ENCODE peak calls at places on chromosomes 4 and X, in five cellular contexts. One of them, this sample, is unnamed.

GRCh38 chr4:3329887-3330286 is 37.1 kb downstream of the RGS12 start:
- DNase-seq in HCT116: no peak
- DNase-seq in ecto neural progenitor cell: no peak
- DNase-seq in psoas muscle: no peak
- DNase-seq in effector memory CD4-positive, alpha-beta T cell: no peak
- DNase-seq in this sample: no peak

GRCh38 chr4:52665592-52665991 is 6.5 kb upstream of the USP46 start:
- DNase-seq in HCT116: peak
- DNase-seq in ecto neural progenitor cell: no peak
- DNase-seq in psoas muscle: no peak
- DNase-seq in effector memory CD4-positive, alpha-beta T cell: no peak
- DNase-seq in this sample: no peak

GRCh38 chr4:48944252-48944651 is 37.7 kb upstream of the OCIAD2 start:
- DNase-seq in HCT116: peak
- DNase-seq in ecto neural progenitor cell: no peak
- DNase-seq in psoas muscle: no peak
- DNase-seq in effector memory CD4-positive, alpha-beta T cell: no peak
- DNase-seq in this sample: peak

GRCh38 chr4:129111919-129112318 is 16.0 kb downstream of the C4orf33 start:
- DNase-seq in HCT116: no peak
- DNase-seq in ecto neural progenitor cell: no peak
- DNase-seq in psoas muscle: no peak
- DNase-seq in effector memory CD4-positive, alpha-beta T cell: no peak
- DNase-seq in this sample: no peak

GRCh38 chr4:7428261-7429068 is 6.3 kb downstream of the PSAPL1 start:
- DNase-seq in HCT116: no peak
- DNase-seq in ecto neural progenitor cell: no peak
- DNase-seq in psoas muscle: no peak
- DNase-seq in effector memory CD4-positive, alpha-beta T cell: no peak
- DNase-seq in this sample: no peak

GRCh38 chr4:22385615-22386014 is 130.3 kb downstream of the ADGRA3 start:
- DNase-seq in HCT116: peak
- DNase-seq in ecto neural progenitor cell: no peak
- DNase-seq in psoas muscle: no peak
- DNase-seq in effector memory CD4-positive, alpha-beta T cell: no peak
- DNase-seq in this sample: peak

GRCh38 chrX:20455001-20455400 is 188.3 kb upstream of the RPS6KA3 start:
- DNase-seq in HCT116: no peak
- DNase-seq in ecto neural progenitor cell: no peak
- DNase-seq in psoas muscle: no peak
- DNase-seq in effector memory CD4-positive, alpha-beta T cell: no peak
- DNase-seq in this sample: no peak

GRCh38 chrX:106144755-106145639 is 23.1 kb upstream of the PWWP3B start:
- DNase-seq in HCT116: no peak
- DNase-seq in ecto neural progenitor cell: no peak
- DNase-seq in psoas muscle: no peak
- DNase-seq in effector memory CD4-positive, alpha-beta T cell: no peak
- DNase-seq in this sample: peak

GRCh38 chr4:5940470-5941203 is 47.8 kb upstream of the CRMP1 start:
- DNase-seq in HCT116: peak
- DNase-seq in ecto neural progenitor cell: no peak
- DNase-seq in psoas muscle: no peak
- DNase-seq in effector memory CD4-positive, alpha-beta T cell: no peak
- DNase-seq in this sample: peak

GRCh38 chrX:108312938-108313337 is 125.3 kb downstream of the COL4A6 start:
- DNase-seq in HCT116: peak
- DNase-seq in ecto neural progenitor cell: no peak
- DNase-seq in psoas muscle: peak
- DNase-seq in effector memory CD4-positive, alpha-beta T cell: no peak
- DNase-seq in this sample: peak

GRCh38 chr4:182748949-182749348 is 168.2 kb downstream of the DCTD start:
- DNase-seq in HCT116: no peak
- DNase-seq in ecto neural progenitor cell: no peak
- DNase-seq in psoas muscle: no peak
- DNase-seq in effector memory CD4-positive, alpha-beta T cell: no peak
- DNase-seq in this sample: no peak

GRCh38 chrX:151780621-151781020 is 46.1 kb downstream of the CNGA2 start:
- DNase-seq in HCT116: no peak
- DNase-seq in ecto neural progenitor cell: no peak
- DNase-seq in psoas muscle: no peak
- DNase-seq in effector memory CD4-positive, alpha-beta T cell: no peak
- DNase-seq in this sample: no peak

GRCh38 chr4:152374606-152375285 is 161.1 kb downstream of the FBXW7 start:
- DNase-seq in HCT116: no peak
- DNase-seq in ecto neural progenitor cell: no peak
- DNase-seq in psoas muscle: no peak
- DNase-seq in effector memory CD4-positive, alpha-beta T cell: no peak
- DNase-seq in this sample: no peak

GRCh38 chrX:24276011-24276410 is 37.9 kb downstream of the SUPT20HL2 start:
- DNase-seq in HCT116: no peak
- DNase-seq in ecto neural progenitor cell: no peak
- DNase-seq in psoas muscle: no peak
- DNase-seq in effector memory CD4-positive, alpha-beta T cell: no peak
- DNase-seq in this sample: no peak

GRCh38 chrX:3407785-3408184 is 61.3 kb upstream of the MXRA5 start:
- DNase-seq in HCT116: no peak
- DNase-seq in ecto neural progenitor cell: no peak
- DNase-seq in psoas muscle: no peak
- DNase-seq in effector memory CD4-positive, alpha-beta T cell: no peak
- DNase-seq in this sample: no peak

GRCh38 chrX:68257015-68257414 is 176.3 kb downstream of the OPHN1 start:
- DNase-seq in HCT116: no peak
- DNase-seq in ecto neural progenitor cell: no peak
- DNase-seq in psoas muscle: no peak
- DNase-seq in effector memory CD4-positive, alpha-beta T cell: no peak
- DNase-seq in this sample: no peak

GRCh38 chr4:160202802-160203201 is 1099.9 kb downstream of the RAPGEF2 start:
- DNase-seq in HCT116: no peak
- DNase-seq in ecto neural progenitor cell: no peak
- DNase-seq in psoas muscle: no peak
- DNase-seq in effector memory CD4-positive, alpha-beta T cell: no peak
- DNase-seq in this sample: no peak

GRCh38 chr4:87419578-87420249 is 2.7 kb upstream of the NUDT9 start:
- DNase-seq in HCT116: no peak
- DNase-seq in ecto neural progenitor cell: no peak
- DNase-seq in psoas muscle: no peak
- DNase-seq in effector memory CD4-positive, alpha-beta T cell: no peak
- DNase-seq in this sample: no peak

GRCh38 chr4:89836897-89837384 is at the start of gene SNCA:
- DNase-seq in HCT116: no peak
- DNase-seq in ecto neural progenitor cell: peak
- DNase-seq in psoas muscle: peak
- DNase-seq in effector memory CD4-positive, alpha-beta T cell: no peak
- DNase-seq in this sample: peak

GRCh38 chrX:24260827-24261550 is 52.9 kb downstream of the SUPT20HL2 start:
- DNase-seq in HCT116: no peak
- DNase-seq in ecto neural progenitor cell: no peak
- DNase-seq in psoas muscle: peak
- DNase-seq in effector memory CD4-positive, alpha-beta T cell: no peak
- DNase-seq in this sample: no peak

GRCh38 chr4:15469402-15470148 is at the start of gene CC2D2A:
- DNase-seq in HCT116: no peak
- DNase-seq in ecto neural progenitor cell: peak
- DNase-seq in psoas muscle: no peak
- DNase-seq in effector memory CD4-positive, alpha-beta T cell: no peak
- DNase-seq in this sample: no peak

GRCh38 chrX:107978707-107979307 is 3.4 kb downstream of the TEX13B start:
- DNase-seq in HCT116: peak
- DNase-seq in ecto neural progenitor cell: peak
- DNase-seq in psoas muscle: no peak
- DNase-seq in effector memory CD4-positive, alpha-beta T cell: no peak
- DNase-seq in this sample: no peak

GRCh38 chr4:125097729-125098128 is 217.0 kb upstream of the FAT4 start:
- DNase-seq in HCT116: no peak
- DNase-seq in ecto neural progenitor cell: no peak
- DNase-seq in psoas muscle: no peak
- DNase-seq in effector memory CD4-positive, alpha-beta T cell: no peak
- DNase-seq in this sample: peak

GRCh38 chr4:84531689-84532088 is 32.6 kb upstream of the NKX6-1 start:
- DNase-seq in HCT116: no peak
- DNase-seq in ecto neural progenitor cell: no peak
- DNase-seq in psoas muscle: no peak
- DNase-seq in effector memory CD4-positive, alpha-beta T cell: no peak
- DNase-seq in this sample: peak